ENCODE peak calls at places on chromosome 4, in five cellular contexts. T is SK-N-SH, Q is HepG2, U is PC-3, M is GM12878. W is an unnamed sample.

GRCh38 chr4:1332686-1333085 is 14.3 kb upstream of the UVSSA start:
- DNase-seq in U (no peak), M (no peak), T (no peak), Q (no peak), W (no peak)

GRCh38 chr4:188714907-188715306 is 575.7 kb downstream of the TRIML1 start:
- DNase-seq in Q (no peak), M (no peak), U (no peak), T (no peak), W (no peak)

GRCh38 chr4:84750260-84750955 is 167.5 kb downstream of the CDS1 start:
- DNase-seq in U (peak), Q (peak), M (no peak), T (peak), W (peak)

GRCh38 chr4:141275834-141276233 is 55.1 kb downstream of the ZNF330 start:
- DNase-seq in Q (no peak), M (no peak), U (peak), T (no peak), W (no peak)

GRCh38 chr4:10006236-10006603 is 15.1 kb downstream of the SLC2A9 start:
- DNase-seq in T (no peak), Q (peak), M (peak), U (peak), W (no peak)

GRCh38 chr4:128812360-128812958 is 3.0 kb downstream of the JADE1 start:
- DNase-seq in Q (peak), M (no peak), T (peak), U (peak), W (peak)

GRCh38 chr4:142353149-142353738 is 492.9 kb downstream of the INPP4B start:
- DNase-seq in M (no peak), Q (peak), U (peak), T (no peak), W (peak)

GRCh38 chr4:15010038-15010585 is 7.8 kb downstream of the CPEB2 start:
- DNase-seq in U (no peak), T (no peak), Q (no peak), M (no peak), W (no peak)

GRCh38 chr4:39821951-39822350 is 124.0 kb downstream of the UBE2K start:
- DNase-seq in U (no peak), T (no peak), M (no peak), Q (no peak), W (no peak)

GRCh38 chr4:69823481-69824186 is 36.3 kb downstream of the SULT1E1 start:
- DNase-seq in U (peak), T (peak), M (no peak), Q (peak), W (peak)

GRCh38 chr4:109389367-109390118 is 44.1 kb upstream of the SEC24B start:
- DNase-seq in T (peak), U (no peak), Q (peak), M (peak), W (no peak)

GRCh38 chr4:15781427-15782095 is 3.4 kb downstream of the CD38 start:
- DNase-seq in T (no peak), Q (no peak), M (peak), U (no peak), W (no peak)

GRCh38 chr4:66555301-66555700 is 885.0 kb upstream of the EPHA5 start:
- DNase-seq in Q (no peak), M (no peak), T (no peak), U (peak), W (no peak)

GRCh38 chr4:3520276-3520675 is 11.9 kb downstream of the LRPAP1 start:
- DNase-seq in Q (no peak), U (no peak), M (no peak), T (no peak), W (no peak)

GRCh38 chr4:74481891-74482609 is 37.1 kb downstream of the AREG start:
- DNase-seq in T (no peak), M (no peak), U (no peak), Q (no peak), W (no peak)

GRCh38 chr4:33160126-33160525 is 2440.0 kb downstream of the PCDH7 start:
- DNase-seq in U (peak), Q (no peak), M (no peak), T (no peak), W (peak)
- TF ChIP-seq CTCF in U (peak), Q (no peak), M (peak), T (peak), W (peak)

GRCh38 chr4:118352843-118353373 is at the start of gene PRSS12:
- DNase-seq in Q (peak), M (no peak), T (peak), U (peak), W (peak)
- H3K4me3 ChIP-seq in Q (peak), M (no peak), T (peak), U (peak), W (peak)

DNA sequence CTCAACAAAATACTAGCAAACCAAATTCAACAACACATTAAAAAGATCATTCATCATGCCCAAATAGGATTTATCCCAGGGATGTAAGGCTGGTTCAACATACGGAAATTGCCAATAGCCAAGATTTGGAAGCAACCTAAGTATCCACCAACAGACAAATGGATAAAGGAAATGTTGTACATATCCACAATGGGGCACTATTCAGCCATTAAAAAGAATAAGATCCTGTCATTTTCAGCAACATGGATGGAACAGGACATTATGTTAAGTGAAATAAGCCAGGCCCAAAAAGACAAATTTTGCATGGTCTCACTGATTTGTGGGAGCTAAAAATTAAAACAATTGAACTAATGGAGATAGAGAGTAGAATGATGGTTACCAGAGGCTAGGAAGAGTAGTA is 82.0 kb upstream of the FAM241A start:
- DNase-seq in Q (no peak), T (no peak), U (peak), M (no peak), W (no peak)
- TF ChIP-seq CTCF in Q (peak), T (no peak), U (peak), M (no peak), W (no peak)

GRCh38 chr4:139039044-139039443 is 23.5 kb downstream of the NOCT start:
- DNase-seq in T (no peak), U (no peak), Q (no peak), M (no peak), W (no peak)

DNA sequence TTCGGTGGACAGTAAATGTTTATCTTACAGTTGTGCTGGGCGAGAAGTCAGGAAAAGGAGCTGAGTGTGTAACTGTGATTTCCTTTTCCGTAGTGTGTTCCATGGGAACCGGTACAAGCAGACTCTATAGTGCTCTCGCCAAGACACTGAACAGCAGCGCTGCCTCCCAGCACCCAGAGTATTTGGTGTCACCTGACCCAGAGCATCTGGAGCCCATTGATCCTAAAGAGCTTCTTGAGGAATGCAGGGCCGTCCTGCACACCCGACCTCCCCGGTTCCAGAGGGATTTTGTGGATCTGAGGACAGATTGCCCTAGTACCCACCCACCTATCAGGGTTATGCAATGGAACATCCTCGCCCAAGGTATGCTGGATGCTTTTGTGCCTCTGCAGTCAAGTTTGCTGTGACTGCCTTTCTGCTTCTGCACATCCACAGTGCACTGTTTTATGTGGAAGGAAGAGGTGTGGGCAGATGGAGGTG is 27.4 kb downstream of the NOCT start:
- DNase-seq in T (no peak), M (no peak), Q (no peak), U (no peak), W (no peak)
- H3K4me3 ChIP-seq in T (no peak), M (no peak), Q (no peak), U (no peak), W (no peak)

GRCh38 chr4:127809173-127809800 is 27.2 kb downstream of the HSPA4L start:
- DNase-seq in U (no peak), M (no peak), Q (peak), T (no peak), W (no peak)
- TF ChIP-seq CTCF in U (no peak), M (no peak), Q (peak), T (peak), W (no peak)

GRCh38 chr4:24801136-24801855 is 5.9 kb downstream of the SOD3 start:
- DNase-seq in T (no peak), U (no peak), Q (no peak), M (no peak), W (no peak)

GRCh38 chr4:24799196-24799543 is 3.8 kb downstream of the SOD3 start:
- DNase-seq in Q (no peak), M (no peak), U (no peak), T (no peak), W (no peak)

GRCh38 chr4:24800273-24800880 is 5.0 kb downstream of the SOD3 start:
- DNase-seq in Q (no peak), M (no peak), T (peak), U (no peak), W (no peak)

GRCh38 chr4:24798036-24798610 is 2.8 kb downstream of the SOD3 start:
- DNase-seq in Q (no peak), T (no peak), M (no peak), U (no peak), W (no peak)

DNA sequence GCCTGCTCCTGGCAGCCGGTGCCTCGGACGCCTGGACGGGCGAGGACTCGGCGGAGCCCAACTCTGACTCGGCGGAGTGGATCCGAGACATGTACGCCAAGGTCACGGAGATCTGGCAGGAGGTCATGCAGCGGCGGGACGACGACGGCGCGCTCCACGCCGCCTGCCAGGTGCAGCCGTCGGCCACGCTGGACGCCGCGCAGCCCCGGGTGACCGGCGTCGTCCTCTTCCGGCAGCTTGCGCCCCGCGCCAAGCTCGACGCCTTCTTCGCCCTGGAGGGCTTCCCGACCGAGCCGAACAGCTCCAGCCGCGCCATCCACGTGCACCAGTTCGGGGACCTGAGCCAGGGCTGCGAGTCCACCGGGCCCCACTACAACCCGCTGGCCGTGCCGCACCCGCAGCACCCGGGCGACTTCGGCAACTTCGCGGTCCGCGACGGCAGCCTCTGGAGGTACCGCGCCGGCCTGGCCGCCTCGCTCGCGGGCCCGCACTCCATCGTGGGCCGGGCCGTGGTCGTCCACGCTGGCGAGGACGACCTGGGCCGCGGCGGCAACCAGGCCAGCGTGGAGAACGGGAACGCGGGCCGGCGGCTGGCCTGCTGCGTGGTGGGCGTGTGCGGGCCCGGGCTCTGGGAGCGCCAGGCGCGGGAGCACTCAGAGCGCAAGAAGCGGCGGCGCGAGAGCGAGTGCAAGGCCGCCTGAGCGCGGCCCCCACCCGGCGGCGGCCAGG is 4.3 kb downstream of the SOD3 start:
- DNase-seq in M (no peak), U (no peak), T (peak), Q (no peak), W (no peak)
- H3K4me3 ChIP-seq in M (no peak), U (no peak), T (no peak), Q (no peak), W (no peak)

GRCh38 chr4:123398151-123398802 is 1.7 kb downstream of the SPRY1 start:
- DNase-seq in T (peak), U (peak), Q (no peak), M (no peak), W (peak)

GRCh38 chr4:123396294-123397275 is at the start of gene SPRY1:
- DNase-seq in U (peak), T (peak), M (peak), Q (peak), W (peak)

GRCh38 chr4:123397276-123398150 is 918 bp downstream of the SPRY1 start:
- DNase-seq in M (no peak), T (peak), Q (peak), U (peak), W (peak)

GRCh38 chr4:123399638-123400358 is 3.2 kb downstream of the SPRY1 start:
- DNase-seq in T (no peak), Q (no peak), U (peak), M (no peak), W (no peak)

GRCh38 chr4:123398803-123399637 is 2.4 kb downstream of the SPRY1 start:
- DNase-seq in U (peak), Q (peak), T (peak), M (no peak), W (no peak)
- TF ChIP-seq CTCF in U (peak), Q (peak), T (peak), M (peak), W (no peak)

GRCh38 chr4:78613522-78614311 is 62.1 kb downstream of the ANXA3 start:
- DNase-seq in U (no peak), Q (no peak), M (peak), T (no peak), W (no peak)
- H3K4me3 ChIP-seq in U (no peak), Q (no peak), M (peak), T (no peak), W (no peak)

GRCh38 chr4:77432702-77433101 is 172.9 kb upstream of the CXCL13 start:
- DNase-seq in M (no peak), U (peak), T (no peak), Q (peak), W (no peak)

GRCh38 chr4:77433102-77433733 is 172.4 kb upstream of the CXCL13 start:
- DNase-seq in U (peak), M (peak), T (peak), Q (peak), W (peak)

GRCh38 chr4:77434299-77435092 is 171.1 kb upstream of the CXCL13 start:
- DNase-seq in T (no peak), M (no peak), Q (no peak), U (no peak), W (no peak)

DNA sequence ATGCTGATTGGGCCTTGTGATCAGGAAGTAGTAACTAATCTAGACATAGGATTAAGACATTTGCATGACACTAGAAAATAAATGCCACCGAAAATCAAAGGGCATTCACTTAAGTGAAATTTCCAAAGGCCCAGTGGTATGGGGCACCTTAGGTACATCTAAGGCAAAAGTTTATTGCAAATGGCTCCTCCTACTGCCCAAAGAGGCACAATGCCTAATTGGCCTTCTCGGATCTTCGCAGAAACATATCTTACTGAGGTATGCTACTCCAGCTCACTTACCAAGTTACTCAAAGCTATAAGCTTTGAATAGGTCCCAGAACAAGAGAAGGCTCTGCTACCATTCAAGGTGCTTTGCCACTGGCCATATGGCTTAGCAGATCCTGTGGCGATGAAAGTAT is 174.8 kb upstream of the CXCL13 start:
- DNase-seq in M (no peak), T (no peak), Q (no peak), U (no peak), W (no peak)
- TF ChIP-seq CTCF in M (no peak), T (peak), Q (no peak), U (peak), W (peak)